ENCODE peak calls at places on chromosomes 7 and 10, in four cellular contexts. One of them, this sample, is unnamed.

GRCh38 chr7:659996-660395 is 66.5 kb upstream of the DNAAF5 start:
- DNase-seq in transverse colon: no peak
- DNase-seq in heart left ventricle: no peak
- DNase-seq in A549: no peak
- DNase-seq in this sample: no peak

GRCh38 chr10:89805599-89806013 is 104.2 kb downstream of the KIF20B start:
- DNase-seq in transverse colon: no peak
- DNase-seq in heart left ventricle: no peak
- DNase-seq in A549: no peak
- DNase-seq in this sample: no peak

GRCh38 chr10:131926743-131927595 is 26.2 kb downstream of the PPP2R2D start:
- DNase-seq in transverse colon: no peak
- DNase-seq in heart left ventricle: no peak
- DNase-seq in A549: no peak
- DNase-seq in this sample: no peak

GRCh38 chr10:68082815-68083395 is 7.8 kb upstream of the HERC4 start:
- DNase-seq in transverse colon: no peak
- DNase-seq in heart left ventricle: no peak
- DNase-seq in A549: peak; percentile 61
- DNase-seq in this sample: no peak

GRCh38 chr7:159237022-159237421 is 92.4 kb upstream of the VIPR2 start:
- DNase-seq in transverse colon: no peak
- DNase-seq in heart left ventricle: no peak
- DNase-seq in A549: no peak
- DNase-seq in this sample: no peak

GRCh38 chr10:80202934-80203834 is 2.2 kb downstream of the ANXA11 start:
- DNase-seq in transverse colon: peak; percentile 72
- DNase-seq in heart left ventricle: peak; percentile 89
- DNase-seq in A549: peak; percentile 75
- DNase-seq in this sample: peak; percentile 74

GRCh38 chr10:31749981-31750850 is 178.4 kb downstream of the ARHGAP12 start:
- DNase-seq in transverse colon: peak; percentile 32
- DNase-seq in heart left ventricle: peak; percentile 68
- DNase-seq in A549: no peak
- DNase-seq in this sample: peak; percentile 58

GRCh38 chr10:111756541-111757061 is 427.0 kb downstream of the GPAM start:
- DNase-seq in transverse colon: peak; percentile 15
- DNase-seq in heart left ventricle: peak; percentile 23
- DNase-seq in A549: peak; percentile 68
- DNase-seq in this sample: peak; percentile 76

GRCh38 chr10:101725843-101726242 is 30.9 kb upstream of the FBXW4 start:
- DNase-seq in transverse colon: peak; percentile 45
- DNase-seq in heart left ventricle: no peak
- DNase-seq in A549: no peak
- DNase-seq in this sample: no peak

GRCh38 chr7:102244601-102245000 is 42.1 kb upstream of the SH2B2 start:
- DNase-seq in transverse colon: no peak
- DNase-seq in heart left ventricle: no peak
- DNase-seq in A549: no peak
- DNase-seq in this sample: no peak

GRCh38 chr10:68239596-68240150 is 7.8 kb upstream of the ATOH7 start:
- DNase-seq in transverse colon: no peak
- DNase-seq in heart left ventricle: no peak
- DNase-seq in A549: no peak
- DNase-seq in this sample: no peak

GRCh38 chr10:3099291-3100092 is 32.1 kb downstream of the PFKP start:
- DNase-seq in transverse colon: no peak
- DNase-seq in heart left ventricle: no peak
- DNase-seq in A549: no peak
- DNase-seq in this sample: no peak

GRCh38 chr10:62047960-62048383 is 146.5 kb downstream of the ARID5B start:
- DNase-seq in transverse colon: peak; percentile 44
- DNase-seq in heart left ventricle: no peak
- DNase-seq in A549: no peak
- DNase-seq in this sample: no peak

GRCh38 chr10:98361131-98361633 is 53.8 kb downstream of the PYROXD2 start:
- DNase-seq in transverse colon: peak; percentile 53
- DNase-seq in heart left ventricle: peak; percentile 92
- DNase-seq in A549: peak; percentile 13
- DNase-seq in this sample: peak; percentile 75

GRCh38 chr7:97401398-97401797 is 283.9 kb downstream of the SDHAF3 start:
- DNase-seq in transverse colon: no peak
- DNase-seq in heart left ventricle: no peak
- DNase-seq in A549: no peak
- DNase-seq in this sample: no peak

GRCh38 chr10:65952086-65952485 is 973.8 kb upstream of the LRRTM3 start:
- DNase-seq in transverse colon: no peak
- DNase-seq in heart left ventricle: no peak
- DNase-seq in A549: no peak
- DNase-seq in this sample: no peak

GRCh38 chr7:47357398-47357797 is 224.5 kb downstream of the TNS3 start:
- DNase-seq in transverse colon: peak; percentile 30
- DNase-seq in heart left ventricle: no peak
- DNase-seq in A549: no peak
- DNase-seq in this sample: no peak

GRCh38 chr10:5971315-5971832 is 6.0 kb downstream of the IL15RA start:
- DNase-seq in transverse colon: peak; percentile 74
- DNase-seq in heart left ventricle: peak; percentile 26
- DNase-seq in A549: no peak
- DNase-seq in this sample: no peak

GRCh38 chr7:64174941-64175340 is 32.1 kb upstream of the ZNF735 start:
- DNase-seq in transverse colon: no peak
- DNase-seq in heart left ventricle: peak; percentile 11
- DNase-seq in A549: no peak
- DNase-seq in this sample: no peak

GRCh38 chr10:129605986-129606518 is 139.0 kb downstream of the MGMT start:
- DNase-seq in transverse colon: peak; percentile 27
- DNase-seq in heart left ventricle: no peak
- DNase-seq in A549: no peak
- DNase-seq in this sample: no peak

GRCh38 chr10:68047088-68047487 is 28.0 kb downstream of the HERC4 start:
- DNase-seq in transverse colon: no peak
- DNase-seq in heart left ventricle: no peak
- DNase-seq in A549: no peak
- DNase-seq in this sample: no peak

GRCh38 chr7:117588352-117588794 is 108.5 kb downstream of the CFTR start:
- DNase-seq in transverse colon: no peak
- DNase-seq in heart left ventricle: no peak
- DNase-seq in A549: peak; percentile 73
- DNase-seq in this sample: no peak

GRCh38 chr7:64775289-64775688 is 18.9 kb upstream of the ZNF138 start:
- DNase-seq in transverse colon: no peak
- DNase-seq in heart left ventricle: no peak
- DNase-seq in A549: no peak
- DNase-seq in this sample: no peak

GRCh38 chr7:38630720-38631673 is at the start of gene AMPH:
- DNase-seq in transverse colon: peak; percentile 15
- DNase-seq in heart left ventricle: peak; percentile 74
- DNase-seq in A549: peak; percentile 10
- DNase-seq in this sample: peak; percentile 75

GRCh38 chr7:157625973-157626790 is 289.4 kb downstream of the DNAJB6 start:
- DNase-seq in transverse colon: no peak
- DNase-seq in heart left ventricle: no peak
- DNase-seq in A549: no peak
- DNase-seq in this sample: no peak

GRCh38 chr7:157399086-157399687 is 62.4 kb downstream of the DNAJB6 start:
- DNase-seq in transverse colon: no peak
- DNase-seq in heart left ventricle: no peak
- DNase-seq in A549: no peak
- DNase-seq in this sample: no peak

GRCh38 chr10:47048533-47048905 is 137.3 kb downstream of the PTPN20 start:
- DNase-seq in transverse colon: no peak
- DNase-seq in heart left ventricle: peak; percentile 30
- DNase-seq in A549: no peak
- DNase-seq in this sample: peak; percentile 19

GRCh38 chr10:107144490-107144889 is 20.0 kb downstream of the SORCS1 start:
- DNase-seq in transverse colon: no peak
- DNase-seq in heart left ventricle: no peak
- DNase-seq in A549: no peak
- DNase-seq in this sample: peak; percentile 35

GRCh38 chr7:159070422-159071148 is 74.1 kb downstream of the VIPR2 start:
- DNase-seq in transverse colon: no peak
- DNase-seq in heart left ventricle: peak; percentile 57
- DNase-seq in A549: no peak
- DNase-seq in this sample: no peak

GRCh38 chr7:70193514-70193913 is 595.2 kb downstream of the AUTS2 start:
- DNase-seq in transverse colon: peak; percentile 11
- DNase-seq in heart left ventricle: no peak
- DNase-seq in A549: peak; percentile 4
- DNase-seq in this sample: peak; percentile 24

GRCh38 chr7:85103352-85103751 is 83.5 kb downstream of the SEMA3D start:
- DNase-seq in transverse colon: no peak
- DNase-seq in heart left ventricle: peak; percentile 32
- DNase-seq in A549: no peak
- DNase-seq in this sample: peak; percentile 67

GRCh38 chr10:23715363-23715762 is 276.5 kb downstream of the OTUD1 start:
- DNase-seq in transverse colon: no peak
- DNase-seq in heart left ventricle: no peak
- DNase-seq in A549: no peak
- DNase-seq in this sample: no peak

GRCh38 chr10:103120977-103121735 is 71.9 kb downstream of the NT5C2 start:
- DNase-seq in transverse colon: no peak
- DNase-seq in heart left ventricle: no peak
- DNase-seq in A549: no peak
- DNase-seq in this sample: no peak

GRCh38 chr10:29691564-29692064 is 56.8 kb upstream of the SVIL start:
- DNase-seq in transverse colon: no peak
- DNase-seq in heart left ventricle: no peak
- DNase-seq in A549: no peak
- DNase-seq in this sample: no peak
- TF ChIP-seq POLR2A in transverse colon: no peak
- TF ChIP-seq POLR2A in heart left ventricle: no peak
- TF ChIP-seq POLR2A in A549: no peak
- TF ChIP-seq POLR2A in this sample: no peak

DNA sequence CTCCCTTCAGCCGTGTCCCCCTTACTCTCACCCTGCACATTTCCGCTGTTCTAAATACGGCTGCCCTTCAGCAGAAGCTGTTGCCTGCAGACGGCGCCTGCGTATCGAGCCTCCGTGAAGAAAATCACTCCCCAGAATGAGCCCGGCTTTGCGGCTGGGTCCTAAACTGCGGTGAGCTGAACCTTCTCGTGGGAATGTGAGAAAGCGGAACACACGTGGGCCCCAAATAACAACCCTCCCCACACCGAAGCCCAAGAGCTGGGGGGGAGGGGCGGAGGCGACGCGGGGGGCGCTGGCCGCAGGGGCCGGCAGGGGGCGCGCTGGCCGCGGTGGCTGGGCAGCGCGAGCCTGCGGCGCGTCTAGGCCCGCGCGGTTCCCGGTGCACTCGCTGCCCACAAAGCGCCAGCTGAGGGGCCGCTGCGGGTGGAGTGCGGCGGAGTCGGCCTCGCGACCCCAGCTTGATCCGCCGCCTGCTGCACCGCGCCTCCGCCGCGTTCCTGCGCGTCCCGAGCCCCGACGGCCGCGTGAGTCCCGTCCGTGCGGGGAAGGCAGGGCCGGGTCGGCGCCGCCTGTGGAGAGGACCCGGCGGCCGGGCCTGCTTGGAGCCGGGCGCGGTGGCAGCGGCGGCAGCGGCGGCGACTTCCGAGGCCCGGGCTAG is at the start of gene ZNF398:
- DNase-seq in transverse colon: peak; percentile 79
- DNase-seq in heart left ventricle: peak; percentile 81
- DNase-seq in A549: peak; percentile 85
- DNase-seq in this sample: peak; percentile 74
- TF ChIP-seq POLR2A in transverse colon: peak; percentile 11
- TF ChIP-seq POLR2A in heart left ventricle: no peak
- TF ChIP-seq POLR2A in A549: peak; percentile 84
- TF ChIP-seq POLR2A in this sample: no peak

DNA sequence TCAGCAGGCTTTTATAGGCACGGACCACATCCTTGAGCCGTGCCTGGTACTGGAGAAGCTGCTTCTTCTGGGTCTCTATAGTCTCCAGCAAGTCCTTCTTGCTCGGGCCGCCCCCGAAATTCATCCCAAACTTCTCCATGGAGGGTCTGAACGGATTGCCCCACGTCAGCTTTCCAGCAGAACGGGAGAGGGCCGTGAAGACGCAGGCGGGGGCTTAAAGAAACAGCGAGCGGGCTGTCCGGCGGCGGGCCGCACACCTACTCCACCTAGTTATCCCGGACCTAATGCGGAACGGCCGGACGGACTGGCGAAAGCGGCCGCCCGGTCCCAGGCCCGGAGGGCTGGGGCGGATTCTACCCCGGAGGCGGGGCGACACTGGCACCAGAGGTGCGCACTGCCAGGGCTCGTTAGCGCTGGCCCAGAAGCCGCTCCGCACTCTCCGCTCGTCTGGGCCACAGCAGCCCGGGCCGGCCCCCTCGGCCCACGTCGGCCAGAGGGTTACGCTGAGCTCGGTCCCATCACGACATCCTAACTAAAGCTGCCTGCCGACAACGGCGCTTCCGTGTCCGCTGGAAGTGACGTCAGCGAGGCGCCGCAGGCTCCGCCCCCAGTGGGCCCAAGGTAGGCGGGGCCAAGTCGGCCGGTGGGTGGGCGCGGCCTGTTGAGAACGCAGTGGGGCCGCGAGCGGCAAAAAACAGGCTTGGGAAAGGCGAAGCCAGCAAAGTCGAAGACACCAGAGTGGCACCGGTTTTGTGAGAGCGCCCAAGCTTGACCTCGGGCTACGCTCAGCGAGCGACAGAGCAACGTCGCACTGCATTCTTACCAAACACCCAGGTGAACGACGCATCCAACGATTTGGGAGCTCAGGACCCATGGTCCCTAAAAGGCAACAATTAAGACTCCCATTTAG is at the start of gene GCC1:
- DNase-seq in transverse colon: peak; percentile 95
- DNase-seq in heart left ventricle: peak; percentile 95
- DNase-seq in A549: peak; percentile 87
- DNase-seq in this sample: peak; percentile 95
- TF ChIP-seq POLR2A in transverse colon: peak; percentile 92
- TF ChIP-seq POLR2A in heart left ventricle: no peak
- TF ChIP-seq POLR2A in A549: peak; percentile 91
- TF ChIP-seq POLR2A in this sample: peak; percentile 71

DNA sequence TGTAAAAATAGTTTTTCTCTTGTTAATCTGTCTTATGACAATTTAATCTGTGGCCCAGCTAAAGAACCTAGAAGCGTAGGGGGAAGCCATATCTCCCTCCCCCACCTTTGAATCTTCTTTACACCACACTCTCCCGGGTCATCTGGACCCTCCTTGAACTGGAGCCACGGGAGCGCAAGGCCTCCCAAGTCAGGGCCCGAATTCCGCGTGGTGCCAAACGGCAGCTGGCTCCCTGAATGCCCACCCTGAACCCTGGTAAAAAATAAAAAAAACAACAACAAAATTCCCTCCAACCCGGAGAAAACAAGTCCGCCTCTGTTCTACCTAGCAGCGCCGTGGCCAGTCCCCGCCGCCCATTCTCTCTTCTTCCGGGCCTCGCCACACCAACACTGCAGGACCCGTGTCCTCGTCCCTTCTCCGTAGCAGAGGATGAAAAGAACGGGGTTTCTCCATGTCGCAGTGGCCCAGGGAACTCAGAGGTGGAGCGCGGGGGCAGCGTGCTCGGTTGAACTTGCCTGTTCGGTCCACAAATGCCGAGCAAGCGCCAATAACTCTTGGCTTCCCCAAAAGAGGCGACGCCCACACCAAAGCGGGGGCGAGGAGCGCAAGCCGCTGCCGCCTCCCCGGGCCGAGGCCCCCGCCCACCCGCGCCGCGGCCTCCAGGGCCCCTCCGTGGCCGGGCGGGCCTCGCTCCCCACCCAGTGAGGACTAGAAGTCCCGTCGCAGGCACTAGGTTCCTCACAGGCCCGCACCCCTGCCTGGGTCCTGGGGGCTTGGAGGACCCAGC is 15.1 kb upstream of the FKBP9 start:
- DNase-seq in transverse colon: peak; percentile 69
- DNase-seq in heart left ventricle: peak; percentile 80
- DNase-seq in A549: peak; percentile 64
- DNase-seq in this sample: peak; percentile 69
- TF ChIP-seq POLR2A in transverse colon: no peak
- TF ChIP-seq POLR2A in heart left ventricle: no peak
- TF ChIP-seq POLR2A in A549: no peak
- TF ChIP-seq POLR2A in this sample: no peak

This sample was measured in testis.